ENCODE peak calls at places on chromosomes 4 and X, in eight cellular contexts. One of them, this sample, is unnamed.

GRCh38 chr4:19372365-19372764 is 879.3 kb upstream of the SLIT2 start:
- DNase-seq in upper lobe of right lung: no peak
- DNase-seq in myocyte: no peak
- DNase-seq in NCI-H1092 treated with DMSO at 0.1 percent for 48 hours: no peak
- DNase-seq in fibroblast of gingiva: no peak
- DNase-seq in tibial nerve: no peak
- DNase-seq in aorta: no peak
- DNase-seq in EL: no peak
- DNase-seq in this sample: no peak

GRCh38 chr4:15976456-15977096 is 13.6 kb upstream of the FGFBP2 start:
- DNase-seq in upper lobe of right lung: no peak
- DNase-seq in myocyte: peak; percentile 78
- DNase-seq in NCI-H1092 treated with DMSO at 0.1 percent for 48 hours: no peak
- DNase-seq in fibroblast of gingiva: no peak
- DNase-seq in tibial nerve: no peak
- DNase-seq in aorta: no peak
- DNase-seq in EL: no peak
- DNase-seq in this sample: no peak

GRCh38 chr4:40662962-40663604 is 33.4 kb upstream of the RBM47 start:
- DNase-seq in upper lobe of right lung: no peak
- DNase-seq in myocyte: peak; percentile 17
- DNase-seq in NCI-H1092 treated with DMSO at 0.1 percent for 48 hours: peak; percentile 97
- DNase-seq in fibroblast of gingiva: peak; percentile 4
- DNase-seq in tibial nerve: no peak
- DNase-seq in aorta: no peak
- DNase-seq in EL: peak; percentile 64
- DNase-seq in this sample: peak; percentile 86

GRCh38 chr4:78864405-78865024 is 74.7 kb downstream of the PAQR3 start:
- DNase-seq in upper lobe of right lung: no peak
- DNase-seq in myocyte: peak; percentile 78
- DNase-seq in NCI-H1092 treated with DMSO at 0.1 percent for 48 hours: peak; percentile 76
- DNase-seq in fibroblast of gingiva: peak; percentile 76
- DNase-seq in tibial nerve: peak; percentile 79
- DNase-seq in aorta: no peak
- DNase-seq in EL: peak; percentile 74
- DNase-seq in this sample: peak; percentile 86

GRCh38 chr4:6526171-6526570 is 48.8 kb upstream of the MAN2B2 start:
- DNase-seq in upper lobe of right lung: no peak
- DNase-seq in myocyte: no peak
- DNase-seq in NCI-H1092 treated with DMSO at 0.1 percent for 48 hours: no peak
- DNase-seq in fibroblast of gingiva: no peak
- DNase-seq in tibial nerve: no peak
- DNase-seq in aorta: no peak
- DNase-seq in EL: no peak
- DNase-seq in this sample: no peak

GRCh38 chr4:2058264-2059033 is 678 bp upstream of the NAT8L start:
- DNase-seq in upper lobe of right lung: no peak
- DNase-seq in myocyte: no peak
- DNase-seq in NCI-H1092 treated with DMSO at 0.1 percent for 48 hours: peak; percentile 42
- DNase-seq in fibroblast of gingiva: no peak
- DNase-seq in tibial nerve: no peak
- DNase-seq in aorta: peak; percentile 47
- DNase-seq in EL: no peak
- DNase-seq in this sample: no peak

GRCh38 chrX:56800801-56801200 is 71.8 kb downstream of the NBDY start:
- DNase-seq in upper lobe of right lung: no peak
- DNase-seq in myocyte: no peak
- DNase-seq in NCI-H1092 treated with DMSO at 0.1 percent for 48 hours: no peak
- DNase-seq in fibroblast of gingiva: no peak
- DNase-seq in tibial nerve: no peak
- DNase-seq in aorta: no peak
- DNase-seq in EL: no peak
- DNase-seq in this sample: no peak

GRCh38 chrX:50905334-50905733 is 5.2 kb upstream of the BMP15 start:
- DNase-seq in upper lobe of right lung: no peak
- DNase-seq in myocyte: no peak
- DNase-seq in NCI-H1092 treated with DMSO at 0.1 percent for 48 hours: no peak
- DNase-seq in fibroblast of gingiva: no peak
- DNase-seq in tibial nerve: no peak
- DNase-seq in aorta: no peak
- DNase-seq in EL: no peak
- DNase-seq in this sample: no peak

GRCh38 chr4:105896461-105896939 is 1.2 kb downstream of the NPNT start:
- DNase-seq in upper lobe of right lung: no peak
- DNase-seq in myocyte: no peak
- DNase-seq in NCI-H1092 treated with DMSO at 0.1 percent for 48 hours: no peak
- DNase-seq in fibroblast of gingiva: no peak
- DNase-seq in tibial nerve: no peak
- DNase-seq in aorta: no peak
- DNase-seq in EL: no peak
- DNase-seq in this sample: no peak